ENCODE peak calls at places on chromosomes 7 and 10, in four cellular contexts. One of them, this sample, is unnamed.

GRCh38 chr10:23439452-23439919 is 611 bp downstream of the OTUD1 start:
- DNase-seq in IMR-90: no peak
- DNase-seq in mesendoderm: no peak
- DNase-seq in H9: peak; percentile 33
- DNase-seq in this sample: no peak

GRCh38 chr7:138008588-138009349 is 6.9 kb upstream of the CREB3L2 start:
- DNase-seq in H9: peak; percentile 52
- DNase-seq in mesendoderm: peak; percentile 86
- DNase-seq in IMR-90: peak; percentile 68
- DNase-seq in this sample: peak; percentile 57

GRCh38 chr7:130732980-130733865 is 784 bp downstream of the KLF14 start:
- DNase-seq in mesendoderm: peak; percentile 44
- DNase-seq in IMR-90: peak; percentile 1
- DNase-seq in H9: peak; percentile 61
- DNase-seq in this sample: no peak

GRCh38 chr10:77163670-77164348 is 473.8 kb downstream of the KCNMA1 start:
- DNase-seq in H9: no peak
- DNase-seq in mesendoderm: peak; percentile 17
- DNase-seq in IMR-90: peak; percentile 99
- DNase-seq in this sample: no peak

GRCh38 chr7:126302639-126303038 is 950.1 kb downstream of the GRM8 start:
- DNase-seq in IMR-90: no peak
- DNase-seq in H9: no peak
- DNase-seq in mesendoderm: no peak
- DNase-seq in this sample: no peak

GRCh38 chr10:112214335-112214941 is 30.9 kb upstream of the GPAM start:
- DNase-seq in mesendoderm: no peak
- DNase-seq in IMR-90: no peak
- DNase-seq in H9: no peak
- DNase-seq in this sample: no peak

GRCh38 chr7:32659853-32660252 is 164.6 kb downstream of the AVL9 start:
- DNase-seq in mesendoderm: no peak
- DNase-seq in H9: no peak
- DNase-seq in IMR-90: no peak
- DNase-seq in this sample: no peak

GRCh38 chr10:77264107-77264506 is 373.5 kb downstream of the KCNMA1 start:
- DNase-seq in IMR-90: no peak
- DNase-seq in H9: no peak
- DNase-seq in mesendoderm: no peak
- DNase-seq in this sample: no peak

GRCh38 chr10:23158370-23158769 is 33.7 kb upstream of the PTF1A start:
- DNase-seq in IMR-90: peak; percentile 58
- DNase-seq in mesendoderm: peak; percentile 76
- DNase-seq in H9: peak; percentile 51
- DNase-seq in this sample: no peak

GRCh38 chr7:7956531-7957221 is 11.9 kb upstream of the GLCCI1 start:
- DNase-seq in IMR-90: peak; percentile 78
- DNase-seq in H9: no peak
- DNase-seq in mesendoderm: no peak
- DNase-seq in this sample: no peak

GRCh38 chr7:45055594-45056219 is 33.1 kb downstream of the NACAD start:
- DNase-seq in IMR-90: no peak
- DNase-seq in H9: no peak
- DNase-seq in mesendoderm: no peak
- DNase-seq in this sample: no peak

GRCh38 chr7:42194218-42194617 is 42.8 kb downstream of the GLI3 start:
- DNase-seq in mesendoderm: no peak
- DNase-seq in IMR-90: no peak
- DNase-seq in H9: no peak
- DNase-seq in this sample: no peak

GRCh38 chr10:119296703-119297102 is 89.3 kb downstream of the GRK5 start:
- DNase-seq in mesendoderm: no peak
- DNase-seq in IMR-90: peak; percentile 54
- DNase-seq in H9: no peak
- DNase-seq in this sample: no peak

GRCh38 chr7:135330088-135330487 is 96.5 kb downstream of the STRA8 start:
- DNase-seq in IMR-90: no peak
- DNase-seq in H9: no peak
- DNase-seq in mesendoderm: no peak
- DNase-seq in this sample: no peak

GRCh38 chr10:99555371-99556224 is 22.9 kb downstream of the NKX2-3 start:
- DNase-seq in IMR-90: no peak
- DNase-seq in mesendoderm: no peak
- DNase-seq in H9: no peak
- DNase-seq in this sample: no peak

GRCh38 chr10:102322914-102323313 is 72.6 kb upstream of the NFKB2 start:
- DNase-seq in H9: no peak
- DNase-seq in IMR-90: no peak
- DNase-seq in mesendoderm: no peak
- DNase-seq in this sample: no peak

GRCh38 chr7:120996983-120997334 is 8.4 kb downstream of the CPED1 start:
- DNase-seq in IMR-90: no peak
- DNase-seq in H9: no peak
- DNase-seq in mesendoderm: no peak
- DNase-seq in this sample: no peak

GRCh38 chr7:100829150-100829716 is 1.9 kb upstream of the EPHB4 start:
- DNase-seq in mesendoderm: peak; percentile 56
- DNase-seq in H9: peak; percentile 48
- DNase-seq in IMR-90: no peak
- DNase-seq in this sample: no peak

GRCh38 chr10:18658992-18659783 is at the start of gene ARL5B:
- DNase-seq in IMR-90: peak; percentile 99
- DNase-seq in H9: peak; percentile 98
- DNase-seq in mesendoderm: peak; percentile 99
- DNase-seq in this sample: peak; percentile 91
- H3K56ac ChIP-seq in IMR-90: peak within 1 kb of the TSS; percentile 94
- H3K56ac ChIP-seq in H9: no peak within 1 kb of the TSS
- H3K56ac ChIP-seq in mesendoderm: peak within 1 kb of the TSS; percentile 98
- H3K56ac ChIP-seq in this sample: peak within 1 kb of the TSS; percentile 51

GRCh38 chr7:55150709-55151108 is 131.9 kb downstream of the EGFR start:
- DNase-seq in mesendoderm: no peak
- DNase-seq in H9: no peak
- DNase-seq in IMR-90: no peak
- DNase-seq in this sample: no peak

GRCh38 chr7:55152490-55152889 is 133.7 kb downstream of the EGFR start:
- DNase-seq in H9: no peak
- DNase-seq in IMR-90: no peak
- DNase-seq in mesendoderm: no peak
- DNase-seq in this sample: no peak

GRCh38 chr7:55156919-55157318 is 138.1 kb downstream of the EGFR start:
- DNase-seq in H9: peak; percentile 69
- DNase-seq in mesendoderm: peak; percentile 54
- DNase-seq in IMR-90: no peak
- DNase-seq in this sample: no peak

GRCh38 chr7:55155351-55156117 is 136.7 kb downstream of the EGFR start:
- DNase-seq in mesendoderm: no peak
- DNase-seq in H9: no peak
- DNase-seq in IMR-90: no peak
- DNase-seq in this sample: no peak

GRCh38 chr7:55154096-55154495 is 135.3 kb downstream of the EGFR start:
- DNase-seq in mesendoderm: no peak
- DNase-seq in IMR-90: no peak
- DNase-seq in H9: no peak
- DNase-seq in this sample: no peak
- H4K5ac ChIP-seq in mesendoderm: no peak overlapping the region
- H4K5ac ChIP-seq in IMR-90: no peak overlapping the region
- H4K5ac ChIP-seq in H9: no peak overlapping the region
- H4K5ac ChIP-seq in this sample: no peak overlapping the region

GRCh38 chr10:10831085-10831484 is 186.6 kb upstream of the CELF2 start:
- DNase-seq in IMR-90: peak; percentile 91
- DNase-seq in mesendoderm: peak; percentile 30
- DNase-seq in H9: no peak
- DNase-seq in this sample: no peak
- H3K56ac ChIP-seq in IMR-90: no peak overlapping the region
- H3K56ac ChIP-seq in mesendoderm: no peak overlapping the region
- H3K56ac ChIP-seq in H9: no peak overlapping the region
- H3K56ac ChIP-seq in this sample: no peak overlapping the region

GRCh38 chr10:130372866-130373265 is 236.7 kb downstream of the GLRX3 start:
- DNase-seq in IMR-90: no peak
- DNase-seq in H9: no peak
- DNase-seq in mesendoderm: peak; percentile 50
- DNase-seq in this sample: no peak
- H4K5ac ChIP-seq in IMR-90: no peak overlapping the region
- H4K5ac ChIP-seq in H9: no peak overlapping the region
- H4K5ac ChIP-seq in mesendoderm: no peak overlapping the region
- H4K5ac ChIP-seq in this sample: no peak overlapping the region

GRCh38 chr10:121926669-121927360 is 1.0 kb downstream of the ATE1 start:
- DNase-seq in IMR-90: no peak
- DNase-seq in mesendoderm: no peak
- DNase-seq in H9: no peak
- DNase-seq in this sample: no peak
- H3K56ac ChIP-seq in IMR-90: peak overlapping the region; percentile 29
- H3K56ac ChIP-seq in mesendoderm: peak overlapping the region; percentile 97
- H3K56ac ChIP-seq in H9: no peak overlapping the region
- H3K56ac ChIP-seq in this sample: no peak overlapping the region

DNA sequence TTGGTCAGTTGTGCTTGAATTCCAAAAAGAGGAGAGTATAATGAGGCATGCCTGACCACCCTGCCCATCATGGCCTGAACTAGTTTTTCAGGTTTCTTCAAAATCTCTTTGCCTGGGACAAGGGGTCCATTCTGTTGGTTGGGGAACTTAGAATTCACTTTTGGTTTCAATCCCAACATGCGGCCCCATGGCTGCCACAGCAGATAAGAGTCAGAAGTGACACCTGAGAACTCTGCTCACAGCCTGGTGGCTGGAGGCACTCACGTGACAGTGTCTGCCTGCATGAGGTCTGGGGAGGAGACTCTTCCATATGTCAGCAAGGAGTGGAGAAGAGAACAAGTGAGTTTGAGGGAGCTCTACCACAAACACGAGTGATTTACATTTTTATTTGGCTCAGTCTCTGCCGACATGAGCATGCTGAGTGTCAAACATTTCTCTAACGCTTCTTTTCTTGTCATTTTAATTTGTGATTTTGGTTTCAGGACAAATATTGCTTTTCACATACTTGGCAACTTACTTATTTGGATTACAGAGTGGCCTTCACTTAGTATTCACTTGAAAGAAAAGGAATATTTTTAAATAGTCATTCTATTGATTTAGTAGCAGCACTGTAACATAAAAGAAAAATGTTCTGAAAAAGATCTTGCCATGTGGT is 370.3 kb downstream of the TNS3 start:
- DNase-seq in IMR-90: no peak
- DNase-seq in H9: no peak
- DNase-seq in mesendoderm: peak; percentile 52
- DNase-seq in this sample: no peak
- H4K5ac ChIP-seq in IMR-90: no peak overlapping the region
- H4K5ac ChIP-seq in H9: no peak overlapping the region
- H4K5ac ChIP-seq in mesendoderm: no peak overlapping the region
- H4K5ac ChIP-seq in this sample: no peak overlapping the region

GRCh38 chr7:34249192-34249591 is 343.9 kb downstream of the BMPER start:
- DNase-seq in mesendoderm: no peak
- DNase-seq in IMR-90: no peak
- DNase-seq in H9: no peak
- DNase-seq in this sample: no peak

GRCh38 chr7:34247468-34247867 is 342.1 kb downstream of the BMPER start:
- DNase-seq in IMR-90: peak; percentile 33
- DNase-seq in H9: no peak
- DNase-seq in mesendoderm: no peak
- DNase-seq in this sample: no peak
- H3K56ac ChIP-seq in IMR-90: no peak overlapping the region
- H3K56ac ChIP-seq in H9: no peak overlapping the region
- H3K56ac ChIP-seq in mesendoderm: no peak overlapping the region
- H3K56ac ChIP-seq in this sample: no peak overlapping the region

DNA sequence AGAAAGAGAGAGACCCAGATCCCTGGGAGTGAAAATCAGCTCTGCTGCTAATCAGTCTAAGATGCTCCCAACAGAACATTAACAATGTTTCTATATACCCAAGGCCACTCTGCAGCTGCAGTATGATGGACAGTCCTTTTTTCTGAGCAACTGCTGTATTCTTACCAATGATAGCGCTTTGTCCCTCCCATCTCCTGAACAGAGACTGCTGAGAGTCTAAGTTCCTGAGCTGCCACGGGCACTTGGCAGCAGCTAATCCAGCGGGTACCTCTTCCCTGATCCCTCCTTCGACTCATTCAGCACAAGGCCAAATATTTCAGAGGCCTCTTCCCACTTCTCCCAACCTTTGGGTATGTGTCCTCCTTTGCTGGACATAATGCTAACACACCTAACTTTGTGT is 7.7 kb downstream of the CPVL start:
- DNase-seq in mesendoderm: no peak
- DNase-seq in H9: no peak
- DNase-seq in IMR-90: no peak
- DNase-seq in this sample: no peak
- H4K5ac ChIP-seq in mesendoderm: no peak overlapping the region
- H4K5ac ChIP-seq in H9: no peak overlapping the region
- H4K5ac ChIP-seq in IMR-90: no peak overlapping the region
- H4K5ac ChIP-seq in this sample: no peak overlapping the region

GRCh38 chr7:158618745-158619140 is 31.1 kb upstream of the PTPRN2 start:
- DNase-seq in IMR-90: no peak
- DNase-seq in H9: no peak
- DNase-seq in mesendoderm: no peak
- DNase-seq in this sample: no peak

GRCh38 chr7:158616050-158616449 is 28.4 kb upstream of the PTPRN2 start:
- DNase-seq in mesendoderm: no peak
- DNase-seq in H9: no peak
- DNase-seq in IMR-90: no peak
- DNase-seq in this sample: no peak

GRCh38 chr7:158614695-158615094 is 27.1 kb upstream of the PTPRN2 start:
- DNase-seq in H9: no peak
- DNase-seq in IMR-90: peak; percentile 78
- DNase-seq in mesendoderm: no peak
- DNase-seq in this sample: no peak

GRCh38 chr7:158620418-158620817 is 32.8 kb upstream of the PTPRN2 start:
- DNase-seq in H9: no peak
- DNase-seq in IMR-90: no peak
- DNase-seq in mesendoderm: no peak
- DNase-seq in this sample: no peak

GRCh38 chr7:158617737-158618128 is 30.1 kb upstream of the PTPRN2 start:
- DNase-seq in IMR-90: peak; percentile 51
- DNase-seq in H9: peak; percentile 75
- DNase-seq in mesendoderm: no peak
- DNase-seq in this sample: peak; percentile 62
- H3K56ac ChIP-seq in IMR-90: peak overlapping the region; percentile 3
- H3K56ac ChIP-seq in H9: no peak overlapping the region
- H3K56ac ChIP-seq in mesendoderm: no peak overlapping the region
- H3K56ac ChIP-seq in this sample: no peak overlapping the region

GRCh38 chr7:99607548-99607947 is 9.2 kb upstream of the ZSCAN25 start:
- DNase-seq in H9: no peak
- DNase-seq in mesendoderm: no peak
- DNase-seq in IMR-90: no peak
- DNase-seq in this sample: no peak

GRCh38 chr7:99599836-99600235 is 1.8 kb downstream of the TMEM225B start:
- DNase-seq in mesendoderm: no peak
- DNase-seq in IMR-90: no peak
- DNase-seq in H9: no peak
- DNase-seq in this sample: peak; percentile 33

GRCh38 chr7:99606531-99606930 is 8.5 kb downstream of the TMEM225B start:
- DNase-seq in H9: no peak
- DNase-seq in mesendoderm: no peak
- DNase-seq in IMR-90: no peak
- DNase-seq in this sample: peak; percentile 14

GRCh38 chr7:99601656-99602310 is 3.7 kb downstream of the TMEM225B start:
- DNase-seq in IMR-90: no peak
- DNase-seq in mesendoderm: peak; percentile 46
- DNase-seq in H9: peak; percentile 76
- DNase-seq in this sample: peak; percentile 68

GRCh38 chr7:99605527-99605926 is 7.5 kb downstream of the TMEM225B start:
- DNase-seq in mesendoderm: no peak
- DNase-seq in IMR-90: no peak
- DNase-seq in H9: no peak
- DNase-seq in this sample: no peak
- H4K5ac ChIP-seq in mesendoderm: no peak overlapping the region
- H4K5ac ChIP-seq in IMR-90: no peak overlapping the region
- H4K5ac ChIP-seq in H9: no peak overlapping the region
- H4K5ac ChIP-seq in this sample: no peak overlapping the region